ENCODE peak calls at places on chromosome 12, in seven cellular contexts. One of them, this sample, is unnamed.

GRCh38 chr12:43113153-43113552 is 438.9 kb downstream of the ADAMTS20 start:
- DNase-seq in endothelial cell: no peak
- DNase-seq in heart left ventricle: no peak
- DNase-seq in mucosa of descending colon: no peak
- DNase-seq in IMR-90: no peak
- DNase-seq in adrenal gland: no peak
- DNase-seq in GM12865: no peak
- DNase-seq in this sample: no peak

GRCh38 chr12:129720618-129721017 is 183.2 kb downstream of the TMEM132D start:
- DNase-seq in endothelial cell: no peak
- DNase-seq in heart left ventricle: no peak
- DNase-seq in mucosa of descending colon: no peak
- DNase-seq in IMR-90: no peak
- DNase-seq in adrenal gland: no peak
- DNase-seq in GM12865: no peak
- DNase-seq in this sample: no peak

GRCh38 chr12:72286526-72286925 is 14.4 kb downstream of the TRHDE start:
- DNase-seq in endothelial cell: no peak
- DNase-seq in heart left ventricle: no peak
- DNase-seq in mucosa of descending colon: no peak
- DNase-seq in IMR-90: no peak
- DNase-seq in adrenal gland: no peak
- DNase-seq in GM12865: no peak
- DNase-seq in this sample: no peak

GRCh38 chr12:75724913-75725312 is 213.5 kb upstream of the KRR1 start:
- DNase-seq in endothelial cell: no peak
- DNase-seq in heart left ventricle: peak; percentile 63
- DNase-seq in mucosa of descending colon: no peak
- DNase-seq in IMR-90: peak; percentile 92
- DNase-seq in adrenal gland: peak; percentile 47
- DNase-seq in GM12865: no peak
- DNase-seq in this sample: no peak

GRCh38 chr12:94640134-94640928 is 10.0 kb downstream of the TMCC3 start:
- DNase-seq in endothelial cell: no peak
- DNase-seq in heart left ventricle: no peak
- DNase-seq in mucosa of descending colon: no peak
- DNase-seq in IMR-90: peak; percentile 11
- DNase-seq in adrenal gland: no peak
- DNase-seq in GM12865: peak; percentile 92
- DNase-seq in this sample: no peak

GRCh38 chr12:67991158-67991557 is 1.9 kb downstream of the IFNG-AS1 start:
- DNase-seq in endothelial cell: no peak
- DNase-seq in heart left ventricle: no peak
- DNase-seq in mucosa of descending colon: peak; percentile 43
- DNase-seq in IMR-90: no peak
- DNase-seq in adrenal gland: no peak
- DNase-seq in GM12865: peak; percentile 78
- DNase-seq in this sample: no peak

GRCh38 chr12:58314610-58315009 is 373.2 kb downstream of the ATP23 start:
- DNase-seq in endothelial cell: no peak
- DNase-seq in heart left ventricle: no peak
- DNase-seq in mucosa of descending colon: no peak
- DNase-seq in IMR-90: peak; percentile 72
- DNase-seq in adrenal gland: no peak
- DNase-seq in GM12865: no peak
- DNase-seq in this sample: no peak

GRCh38 chr12:27973487-27973890 is 956 bp upstream of the PTHLH start:
- DNase-seq in endothelial cell: no peak
- DNase-seq in heart left ventricle: no peak
- DNase-seq in mucosa of descending colon: no peak
- DNase-seq in IMR-90: peak; percentile 69
- DNase-seq in adrenal gland: no peak
- DNase-seq in GM12865: no peak
- DNase-seq in this sample: no peak

GRCh38 chr12:85057370-85057963 is 21.3 kb downstream of the LRRIQ1 start:
- DNase-seq in endothelial cell: peak; percentile 62
- DNase-seq in heart left ventricle: no peak
- DNase-seq in mucosa of descending colon: no peak
- DNase-seq in IMR-90: peak; percentile 41
- DNase-seq in adrenal gland: peak; percentile 25
- DNase-seq in GM12865: peak; percentile 62
- DNase-seq in this sample: no peak

GRCh38 chr12:460301-461230 is 827 bp downstream of the B4GALNT3 start:
- DNase-seq in endothelial cell: peak; percentile 28
- DNase-seq in heart left ventricle: no peak
- DNase-seq in mucosa of descending colon: peak; percentile 70
- DNase-seq in IMR-90: no peak
- DNase-seq in adrenal gland: peak; percentile 43
- DNase-seq in GM12865: peak; percentile 41
- DNase-seq in this sample: no peak

GRCh38 chr12:62259311-62259992 is 752 bp upstream of the USP15 start:
- DNase-seq in endothelial cell: no peak
- DNase-seq in heart left ventricle: peak; percentile 9
- DNase-seq in mucosa of descending colon: no peak
- DNase-seq in IMR-90: no peak
- DNase-seq in adrenal gland: no peak
- DNase-seq in GM12865: peak; percentile 56
- DNase-seq in this sample: no peak

GRCh38 chr12:131152587-131152986 is 198.9 kb downstream of the ADGRD1 start:
- DNase-seq in endothelial cell: no peak
- DNase-seq in heart left ventricle: no peak
- DNase-seq in mucosa of descending colon: no peak
- DNase-seq in IMR-90: no peak
- DNase-seq in adrenal gland: no peak
- DNase-seq in GM12865: no peak
- DNase-seq in this sample: no peak

GRCh38 chr12:15527201-15527782 is 205.0 kb downstream of the PTPRO start:
- DNase-seq in endothelial cell: no peak
- DNase-seq in heart left ventricle: peak; percentile 15
- DNase-seq in mucosa of descending colon: no peak
- DNase-seq in IMR-90: peak; percentile 15
- DNase-seq in adrenal gland: no peak
- DNase-seq in GM12865: no peak
- DNase-seq in this sample: no peak

GRCh38 chr12:93025145-93026103 is 96.3 kb upstream of the EEA1 start:
- DNase-seq in endothelial cell: peak; percentile 6
- DNase-seq in heart left ventricle: no peak
- DNase-seq in mucosa of descending colon: no peak
- DNase-seq in IMR-90: peak; percentile 75
- DNase-seq in adrenal gland: no peak
- DNase-seq in GM12865: peak; percentile 83
- DNase-seq in this sample: no peak

GRCh38 chr12:2959194-2959507 is at the start of gene TEAD4:
- DNase-seq in endothelial cell: peak; percentile 84
- DNase-seq in heart left ventricle: peak; percentile 70
- DNase-seq in mucosa of descending colon: peak; percentile 76
- DNase-seq in IMR-90: peak; percentile 74
- DNase-seq in adrenal gland: peak; percentile 44
- DNase-seq in GM12865: peak; percentile 23
- DNase-seq in this sample: peak; percentile 87

GRCh38 chr12:107780298-107780697 is 5.8 kb downstream of the ASCL4 start:
- DNase-seq in endothelial cell: no peak
- DNase-seq in heart left ventricle: no peak
- DNase-seq in mucosa of descending colon: no peak
- DNase-seq in IMR-90: no peak
- DNase-seq in adrenal gland: no peak
- DNase-seq in GM12865: no peak
- DNase-seq in this sample: no peak

GRCh38 chr12:99649551-99649950 is 2.0 kb downstream of the GARIN6 start:
- DNase-seq in endothelial cell: no peak
- DNase-seq in heart left ventricle: no peak
- DNase-seq in mucosa of descending colon: no peak
- DNase-seq in IMR-90: no peak
- DNase-seq in adrenal gland: no peak
- DNase-seq in GM12865: no peak
- DNase-seq in this sample: no peak

GRCh38 chr12:51635371-51635770 is 44.3 kb downstream of the SCN8A start:
- DNase-seq in endothelial cell: no peak
- DNase-seq in heart left ventricle: no peak
- DNase-seq in mucosa of descending colon: no peak
- DNase-seq in IMR-90: peak; percentile 20
- DNase-seq in adrenal gland: no peak
- DNase-seq in GM12865: no peak
- DNase-seq in this sample: no peak

GRCh38 chr12:12425616-12426015 is 68.7 kb downstream of the BORCS5 start:
- DNase-seq in endothelial cell: no peak
- DNase-seq in heart left ventricle: no peak
- DNase-seq in mucosa of descending colon: no peak
- DNase-seq in IMR-90: peak; percentile 71
- DNase-seq in adrenal gland: no peak
- DNase-seq in GM12865: no peak
- DNase-seq in this sample: no peak

GRCh38 chr12:69873429-69873828 is 48.4 kb downstream of the MYRFL start:
- DNase-seq in endothelial cell: no peak
- DNase-seq in heart left ventricle: no peak
- DNase-seq in mucosa of descending colon: no peak
- DNase-seq in IMR-90: no peak
- DNase-seq in adrenal gland: no peak
- DNase-seq in GM12865: no peak
- DNase-seq in this sample: no peak

GRCh38 chr12:3885179-3886094 is 12.2 kb upstream of the PARP11 start:
- DNase-seq in endothelial cell: peak; percentile 27
- DNase-seq in heart left ventricle: no peak
- DNase-seq in mucosa of descending colon: no peak
- DNase-seq in IMR-90: peak; percentile 48
- DNase-seq in adrenal gland: no peak
- DNase-seq in GM12865: peak; percentile 53
- DNase-seq in this sample: no peak

GRCh38 chr12:2101359-2101758 is 48.6 kb downstream of the CACNA1C start:
- DNase-seq in endothelial cell: no peak
- DNase-seq in heart left ventricle: no peak
- DNase-seq in mucosa of descending colon: no peak
- DNase-seq in IMR-90: no peak
- DNase-seq in adrenal gland: no peak
- DNase-seq in GM12865: no peak
- DNase-seq in this sample: no peak

GRCh38 chr12:121709478-121709890 is 3.1 kb upstream of the TMEM120B start:
- DNase-seq in endothelial cell: no peak
- DNase-seq in heart left ventricle: no peak
- DNase-seq in mucosa of descending colon: no peak
- DNase-seq in IMR-90: peak; percentile 83
- DNase-seq in adrenal gland: no peak
- DNase-seq in GM12865: no peak
- DNase-seq in this sample: no peak

GRCh38 chr12:50102648-50103309 is 1.0 kb upstream of the GPD1 start:
- DNase-seq in endothelial cell: no peak
- DNase-seq in heart left ventricle: no peak
- DNase-seq in mucosa of descending colon: no peak
- DNase-seq in IMR-90: no peak
- DNase-seq in adrenal gland: no peak
- DNase-seq in GM12865: peak; percentile 36
- DNase-seq in this sample: no peak

GRCh38 chr12:50103351-50103750 is 457 bp upstream of the GPD1 start:
- DNase-seq in endothelial cell: no peak
- DNase-seq in heart left ventricle: no peak
- DNase-seq in mucosa of descending colon: no peak
- DNase-seq in IMR-90: no peak
- DNase-seq in adrenal gland: no peak
- DNase-seq in GM12865: no peak
- DNase-seq in this sample: no peak

GRCh38 chr12:50102186-50102585 is 1.6 kb upstream of the GPD1 start:
- DNase-seq in endothelial cell: no peak
- DNase-seq in heart left ventricle: no peak
- DNase-seq in mucosa of descending colon: no peak
- DNase-seq in IMR-90: no peak
- DNase-seq in adrenal gland: no peak
- DNase-seq in GM12865: no peak
- DNase-seq in this sample: no peak

GRCh38 chr12:50100561-50100960 is 3.2 kb upstream of the GPD1 start:
- DNase-seq in endothelial cell: no peak
- DNase-seq in heart left ventricle: no peak
- DNase-seq in mucosa of descending colon: no peak
- DNase-seq in IMR-90: no peak
- DNase-seq in adrenal gland: no peak
- DNase-seq in GM12865: no peak
- DNase-seq in this sample: no peak

DNA sequence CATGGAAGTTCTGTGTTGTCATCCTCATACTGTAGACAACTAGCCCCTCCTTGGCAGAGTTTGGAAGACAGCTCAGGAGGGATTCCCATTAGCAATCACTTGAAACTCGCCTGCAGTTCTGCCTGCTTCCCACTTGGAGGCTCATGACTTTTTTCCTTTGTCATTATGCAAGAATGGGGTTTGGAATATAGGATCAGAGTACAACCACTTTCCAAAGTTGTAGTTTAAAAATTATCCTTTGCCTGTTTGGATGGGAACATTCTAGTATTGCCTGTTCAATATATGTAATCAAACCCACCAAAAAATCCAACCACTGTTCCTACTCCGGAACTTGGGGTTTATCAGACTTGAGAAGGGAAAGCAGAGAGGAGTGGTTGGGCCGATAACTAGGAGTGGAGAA is 2.1 kb upstream of the GPD1 start:
- DNase-seq in endothelial cell: no peak
- DNase-seq in heart left ventricle: no peak
- DNase-seq in mucosa of descending colon: no peak
- DNase-seq in IMR-90: peak; percentile 68
- DNase-seq in adrenal gland: no peak
- DNase-seq in GM12865: no peak
- DNase-seq in this sample: no peak
- TF ChIP-seq CTCF in endothelial cell: no peak
- TF ChIP-seq CTCF in heart left ventricle: peak; percentile 21
- TF ChIP-seq CTCF in mucosa of descending colon: no peak
- TF ChIP-seq CTCF in IMR-90: peak; percentile 54
- TF ChIP-seq CTCF in adrenal gland: peak; percentile 57
- TF ChIP-seq CTCF in GM12865: no peak
- TF ChIP-seq CTCF in this sample: peak; percentile 69

GRCh38 chr12:5442251-5443006 is 10.5 kb downstream of the NTF3 start:
- DNase-seq in endothelial cell: no peak
- DNase-seq in heart left ventricle: peak; percentile 47
- DNase-seq in mucosa of descending colon: no peak
- DNase-seq in IMR-90: peak; percentile 73
- DNase-seq in adrenal gland: peak; percentile 30
- DNase-seq in GM12865: peak; percentile 21
- DNase-seq in this sample: no peak
- TF ChIP-seq CTCF in endothelial cell: no peak
- TF ChIP-seq CTCF in heart left ventricle: peak; percentile 55
- TF ChIP-seq CTCF in mucosa of descending colon: peak; percentile 16
- TF ChIP-seq CTCF in IMR-90: peak; percentile 77
- TF ChIP-seq CTCF in adrenal gland: peak; percentile 58
- TF ChIP-seq CTCF in GM12865: peak; percentile 12
- TF ChIP-seq CTCF in this sample: peak; percentile 79

DNA sequence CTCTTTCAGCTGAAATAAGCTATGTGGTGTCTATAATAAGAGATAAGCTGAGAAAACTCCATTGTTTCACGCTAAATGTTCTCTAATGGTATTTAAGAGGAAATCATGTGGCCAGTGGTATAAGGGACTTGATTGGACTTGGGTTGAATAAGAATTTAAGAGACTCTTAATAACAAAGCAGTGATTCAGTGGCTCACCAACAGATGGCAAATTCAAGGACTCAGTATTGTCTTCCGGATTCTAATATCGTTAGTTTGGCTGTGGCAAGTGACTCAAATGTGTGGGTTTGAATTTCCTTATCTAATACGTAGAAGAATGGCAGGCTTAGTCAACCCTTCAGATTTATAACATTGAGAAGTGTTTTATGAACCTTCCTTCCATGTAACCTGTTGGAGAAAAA is 49.1 kb upstream of the KCNH3 start:
- DNase-seq in endothelial cell: no peak
- DNase-seq in heart left ventricle: no peak
- DNase-seq in mucosa of descending colon: no peak
- DNase-seq in IMR-90: peak; percentile 92
- DNase-seq in adrenal gland: no peak
- DNase-seq in GM12865: no peak
- DNase-seq in this sample: no peak
- TF ChIP-seq CTCF in endothelial cell: no peak
- TF ChIP-seq CTCF in heart left ventricle: no peak
- TF ChIP-seq CTCF in mucosa of descending colon: no peak
- TF ChIP-seq CTCF in IMR-90: peak; percentile 48
- TF ChIP-seq CTCF in adrenal gland: peak; percentile 40
- TF ChIP-seq CTCF in GM12865: no peak
- TF ChIP-seq CTCF in this sample: no peak

GRCh38 chr12:114858388-114859146 is 174.6 kb upstream of the TBX3 start:
- DNase-seq in endothelial cell: no peak
- DNase-seq in heart left ventricle: no peak
- DNase-seq in mucosa of descending colon: no peak
- DNase-seq in IMR-90: no peak
- DNase-seq in adrenal gland: no peak
- DNase-seq in GM12865: no peak
- DNase-seq in this sample: no peak
- TF ChIP-seq CTCF in endothelial cell: peak; percentile 51
- TF ChIP-seq CTCF in heart left ventricle: no peak
- TF ChIP-seq CTCF in mucosa of descending colon: no peak
- TF ChIP-seq CTCF in IMR-90: no peak
- TF ChIP-seq CTCF in adrenal gland: peak; percentile 47
- TF ChIP-seq CTCF in GM12865: no peak
- TF ChIP-seq CTCF in this sample: peak; percentile 64